ENCODE peak calls at places on chromosomes 5 and 9, in five cellular contexts. R is CD4-positive, CD25-positive, alpha-beta regulatory T cell; V is aorta; L is AG10803; J is bronchial epithelial cell. N is an unnamed sample.

GRCh38 chr5:139137703-139138102 is 60.5 kb downstream of the SIL1 start:
- DNase-seq in V (no peak), J (peak), L (peak), R (peak), N (peak)

GRCh38 chr5:113331201-113331551 is 103.6 kb downstream of the TSSK1B start:
- DNase-seq in J (no peak), R (no peak), V (no peak), L (peak), N (no peak)

GRCh38 chr9:94945191-94946144 is 219.0 kb downstream of the AOPEP start:
- DNase-seq in L (peak), J (peak), V (peak), R (no peak), N (no peak)

GRCh38 chr9:137295313-137296213 is 6.5 kb downstream of the NRARP start:
- DNase-seq in R (peak), V (no peak), L (no peak), J (no peak), N (no peak)

GRCh38 chr5:157575096-157575872 is at the start of gene ADAM19:
- DNase-seq in J (no peak), L (peak), R (peak), V (peak), N (no peak)

GRCh38 chr9:134492281-134492691 is 149.3 kb upstream of the COL5A1 start:
- DNase-seq in R (no peak), V (peak), L (peak), J (no peak), N (no peak)

GRCh38 chr5:62547929-62548678 is 30.5 kb upstream of the LRRC70 start:
- DNase-seq in L (no peak), V (no peak), R (no peak), J (no peak), N (no peak)

GRCh38 chr5:117425163-117425562 is 850.5 kb upstream of the SEMA6A start:
- DNase-seq in V (no peak), L (no peak), J (no peak), R (no peak), N (no peak)

GRCh38 chr5:109692852-109693251 is 3.1 kb downstream of the MAN2A1 start:
- DNase-seq in R (no peak), L (no peak), V (no peak), J (no peak), N (no peak)

GRCh38 chr5:435961-436640 is 6.9 kb upstream of the EXOC3 start:
- DNase-seq in L (peak), R (no peak), J (peak), V (peak), N (no peak)

GRCh38 chr5:42599106-42599505 is 157.5 kb upstream of the CCDC152 start:
- DNase-seq in R (no peak), J (no peak), V (no peak), L (no peak), N (no peak)

GRCh38 chr5:150780180-150780692 is 1.7 kb downstream of the SMIM3 start:
- DNase-seq in L (peak), V (no peak), J (no peak), R (no peak), N (peak)

GRCh38 chr9:82939451-82939850 is 123.5 kb downstream of the RASEF start:
- DNase-seq in J (peak), R (no peak), V (no peak), L (no peak), N (no peak)

GRCh38 chr5:142441638-142442037 is 116.8 kb upstream of the SPRY4 start:
- DNase-seq in L (no peak), R (peak), J (no peak), V (no peak), N (peak)

GRCh38 chr5:137492321-137492720 is 6.8 kb downstream of the SPOCK1 start:
- DNase-seq in R (no peak), V (no peak), J (no peak), L (peak), N (no peak)

GRCh38 chr9:36922548-36922947 is 111.5 kb downstream of the PAX5 start:
- DNase-seq in J (peak), V (no peak), L (no peak), R (no peak), N (no peak)

GRCh38 chr9:37034320-37034937 is 361 bp upstream of the PAX5 start:
- DNase-seq in L (no peak), J (no peak), V (peak), R (no peak), N (no peak)

GRCh38 chr5:139389701-139390638 is at the start of gene MZB1:
- DNase-seq in R (peak), J (no peak), V (peak), L (no peak), N (peak)

GRCh38 chr9:18726546-18726945 is 252.6 kb downstream of the ADAMTSL1 start:
- DNase-seq in R (no peak), L (peak), V (no peak), J (no peak), N (no peak)

GRCh38 chr9:129999123-129999510 is 43.9 kb downstream of the FNBP1 start:
- DNase-seq in R (no peak), V (no peak), L (no peak), J (no peak), N (no peak)

GRCh38 chr9:113508111-113508749 is 44.7 kb downstream of the RGS3 start:
- DNase-seq in V (no peak), J (no peak), L (no peak), R (no peak), N (no peak)

GRCh38 chr5:25419684-25420083 is 774.9 kb upstream of the CDH10 start:
- DNase-seq in V (no peak), J (no peak), R (no peak), L (no peak), N (no peak)

GRCh38 chr9:129888809-129889460 is 53.7 kb downstream of the USP20 start:
- DNase-seq in J (no peak), R (no peak), L (no peak), V (no peak), N (no peak)

GRCh38 chr9:123322771-123323481 is 33.1 kb upstream of the CRB2 start:
- DNase-seq in J (no peak), V (no peak), L (no peak), R (peak), N (peak)

GRCh38 chr9:37383876-37384715 is 38.4 kb upstream of the GRHPR start:
- DNase-seq in L (no peak), R (no peak), V (no peak), J (no peak), N (no peak)

GRCh38 chr5:32909207-32909606 is 198.1 kb downstream of the NPR3 start:
- DNase-seq in L (peak), R (no peak), J (no peak), V (no peak), N (no peak)

GRCh38 chr9:120878188-120879130 is 1.5 kb upstream of the PHF19 start:
- DNase-seq in L (no peak), R (peak), V (no peak), J (no peak), N (no peak)
- H3K4me3 ChIP-seq in L (no peak), R (peak), V (no peak), J (no peak), N (peak)

GRCh38 chr5:132235340-132235739 is 7.7 kb upstream of the P4HA2 start:
- DNase-seq in J (no peak), L (no peak), R (no peak), V (no peak), N (no peak)

GRCh38 chr5:132237670-132238069 is 10.0 kb upstream of the P4HA2 start:
- DNase-seq in J (no peak), R (no peak), V (peak), L (no peak), N (no peak)

GRCh38 chr5:132238169-132238744 is 10.6 kb upstream of the P4HA2 start:
- DNase-seq in L (peak), V (peak), R (peak), J (peak), N (peak)

GRCh38 chr5:132238901-132239500 is 11.3 kb upstream of the P4HA2 start:
- DNase-seq in R (no peak), J (no peak), L (no peak), V (no peak), N (no peak)

GRCh38 chr5:132237141-132237540 is 9.5 kb upstream of the P4HA2 start:
- DNase-seq in L (peak), V (peak), J (no peak), R (no peak), N (no peak)
- H3K4me3 ChIP-seq in L (no peak), V (no peak), J (no peak), R (no peak), N (no peak)

DNA sequence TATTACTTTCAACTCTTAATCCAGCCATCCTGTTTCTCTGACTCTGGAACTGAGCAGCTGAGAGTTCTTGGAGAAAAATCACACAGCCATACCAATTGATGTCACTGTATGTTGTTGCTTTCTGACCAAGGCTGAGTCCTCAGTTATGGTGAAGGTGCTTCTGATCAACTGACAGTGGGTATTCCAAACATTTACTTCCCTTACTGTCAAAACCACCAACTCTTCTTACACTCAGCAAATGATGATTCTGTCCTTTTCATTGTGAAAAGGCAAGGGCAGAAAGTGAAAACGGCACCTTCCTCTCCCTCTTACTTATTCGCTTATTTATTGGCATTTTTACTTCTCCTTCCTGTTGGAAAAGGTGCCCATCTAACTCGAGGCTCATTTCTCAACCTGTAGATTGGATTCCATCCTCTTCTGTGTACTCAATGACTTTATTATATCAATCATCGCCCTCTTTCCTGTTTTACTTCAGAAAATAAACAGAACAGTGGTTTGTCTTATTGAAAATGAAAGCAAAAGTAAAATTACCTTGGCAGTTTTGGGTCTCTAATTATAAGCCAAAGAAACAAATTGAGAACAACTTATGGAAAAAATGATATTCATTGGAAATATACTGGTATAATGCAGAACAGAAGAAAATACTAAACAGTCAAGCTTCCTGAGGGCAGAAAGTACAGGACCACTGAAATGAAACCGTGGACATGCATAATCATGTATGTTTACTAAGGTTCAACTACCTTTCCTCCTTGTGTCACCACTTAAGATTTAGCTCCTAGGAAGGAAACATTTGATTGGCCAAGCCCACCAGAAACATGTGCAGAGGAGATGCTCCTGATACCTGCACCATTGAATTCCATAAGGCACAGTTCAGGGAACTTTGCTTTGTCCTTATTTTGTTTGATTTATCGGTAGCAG is 104.5 kb upstream of the CHD1 start:
- DNase-seq in J (peak), L (no peak), V (no peak), R (peak), N (no peak)
- H3K4me3 ChIP-seq in J (peak), L (peak), V (no peak), R (peak), N (peak)

GRCh38 chr9:127568618-127568970 is 43.5 kb upstream of the STXBP1 start:
- DNase-seq in L (no peak), V (peak), R (no peak), J (no peak), N (no peak)

GRCh38 chr9:127567898-127568617 is 44.0 kb upstream of the STXBP1 start:
- DNase-seq in L (no peak), R (peak), V (peak), J (no peak), N (no peak)

GRCh38 chr9:127565231-127565630 is 46.8 kb upstream of the STXBP1 start:
- DNase-seq in V (no peak), R (no peak), J (no peak), L (no peak), N (no peak)

GRCh38 chr9:127567119-127567897 is 44.8 kb upstream of the STXBP1 start:
- DNase-seq in L (peak), J (no peak), V (peak), R (no peak), N (no peak)

DNA sequence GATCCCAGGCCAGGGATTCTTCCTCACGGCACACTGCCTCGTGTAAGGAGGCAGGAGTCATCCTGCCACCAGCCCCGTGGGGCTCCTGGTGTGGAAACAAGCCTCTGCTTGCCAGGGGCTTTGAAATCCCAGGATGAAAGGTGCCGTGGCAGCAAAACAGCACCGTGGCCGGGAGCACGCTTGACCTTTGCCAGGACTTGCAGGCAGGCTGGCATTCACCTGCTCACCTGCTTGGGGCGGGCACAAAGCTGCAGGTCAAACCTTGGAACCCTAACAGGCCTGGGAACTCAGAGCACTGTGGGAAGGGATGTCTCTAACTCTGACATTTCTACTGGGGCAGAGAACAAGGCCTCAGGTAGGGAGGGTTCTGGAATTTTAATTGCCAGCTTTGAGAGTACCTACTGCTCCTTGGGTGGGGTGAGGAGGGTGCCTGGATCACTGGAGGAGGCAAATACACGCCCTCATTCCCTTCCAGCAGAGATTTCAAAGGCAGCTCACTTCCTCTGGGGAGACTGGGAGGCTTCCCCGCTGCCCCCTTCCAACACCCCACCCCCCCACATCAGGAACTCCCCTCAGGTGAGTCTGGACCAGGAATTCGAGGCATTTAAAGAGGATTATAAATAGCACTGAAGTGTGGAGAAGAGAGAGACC is 45.6 kb upstream of the STXBP1 start:
- DNase-seq in V (no peak), R (no peak), L (no peak), J (peak), N (no peak)
- H3K4me3 ChIP-seq in V (peak), R (no peak), L (peak), J (peak), N (no peak)

DNA sequence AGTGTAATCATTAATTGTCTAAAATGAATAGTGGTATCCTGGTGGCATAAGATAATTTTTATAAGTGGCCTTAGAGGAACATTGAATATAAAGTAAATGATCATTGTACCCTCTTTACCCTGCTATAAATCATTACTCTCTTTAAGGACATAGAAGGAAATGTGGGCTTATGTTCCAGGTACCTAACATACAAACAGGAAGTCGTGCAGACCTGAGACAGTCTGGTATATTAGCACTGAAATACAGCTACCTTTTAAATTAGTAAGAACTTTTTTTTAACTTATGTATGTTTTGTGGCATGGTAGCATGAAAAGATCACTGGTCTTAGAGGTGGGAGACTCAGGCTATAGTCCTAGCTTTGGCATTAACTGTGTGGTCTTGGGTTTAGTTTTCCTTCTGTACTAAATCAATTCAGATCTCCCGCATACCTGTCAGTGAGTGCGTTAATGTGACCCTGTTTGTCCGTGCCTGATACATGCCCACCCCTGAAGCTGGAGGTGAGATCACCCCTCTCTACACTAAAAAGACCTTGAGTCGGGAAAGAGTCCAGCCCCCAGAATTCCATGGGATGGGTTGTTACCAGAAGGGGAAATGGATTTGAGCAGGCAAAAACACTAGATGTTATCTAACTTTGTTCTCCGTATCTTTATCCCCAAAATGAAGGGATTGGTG is 59.4 kb upstream of the ERBIN start:
- DNase-seq in L (no peak), R (peak), V (no peak), J (no peak), N (no peak)
- H3K4me3 ChIP-seq in L (no peak), R (peak), V (no peak), J (no peak), N (no peak)

GRCh38 chr5:173614591-173614990 is 1.9 kb downstream of the BOD1 start:
- DNase-seq in V (no peak), J (no peak), R (no peak), L (no peak), N (no peak)
- H3K4me3 ChIP-seq in V (no peak), J (no peak), R (peak), L (peak), N (peak)

GRCh38 chr5:148152785-148153184 is 15.6 kb upstream of the SPINK14 start:
- DNase-seq in J (no peak), R (no peak), V (no peak), L (no peak), N (no peak)
- H3K4me3 ChIP-seq in J (no peak), R (no peak), V (no peak), L (no peak), N (no peak)

GRCh38 chr5:172802585-172803176 is 31.4 kb upstream of the ERGIC1 start:
- DNase-seq in L (peak), V (no peak), J (peak), R (no peak), N (no peak)

GRCh38 chr5:172800088-172800551 is 29.1 kb upstream of the DUSP1 start:
- DNase-seq in V (no peak), J (peak), R (no peak), L (peak), N (no peak)

GRCh38 chr5:172799416-172799815 is 28.4 kb upstream of the DUSP1 start:
- DNase-seq in J (no peak), V (no peak), L (no peak), R (no peak), N (no peak)

GRCh38 chr5:172802013-172802584 is 31.1 kb upstream of the DUSP1 start:
- DNase-seq in R (no peak), V (no peak), J (no peak), L (no peak), N (no peak)

DNA sequence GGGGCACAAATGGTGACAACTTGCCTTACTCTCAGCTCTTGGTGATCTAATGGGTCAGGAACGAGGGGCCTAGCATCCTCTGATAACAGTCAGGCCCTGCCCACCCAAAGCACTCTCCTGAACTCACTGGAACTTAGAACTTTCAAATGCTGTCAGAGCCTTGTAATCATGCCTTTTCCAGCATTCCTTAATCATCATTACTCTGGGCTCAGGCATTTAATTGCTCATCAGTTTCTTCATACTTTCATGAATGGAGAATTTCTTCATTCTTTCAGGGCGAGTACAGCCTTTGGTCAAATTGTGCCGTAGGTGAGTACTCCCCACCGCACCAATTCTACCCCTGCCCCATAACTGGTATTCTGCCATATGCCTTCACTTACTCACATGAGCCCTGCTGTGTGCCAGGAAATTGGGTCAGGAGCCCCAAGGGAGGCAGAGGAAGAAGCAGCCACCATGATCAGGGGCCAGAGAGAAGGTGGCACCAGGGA is 30.2 kb upstream of the DUSP1 start:
- DNase-seq in J (peak), L (peak), V (no peak), R (no peak), N (no peak)
- H3K4me3 ChIP-seq in J (no peak), L (no peak), V (no peak), R (no peak), N (no peak)

GRCh38 chr5:67011422-67011821 is 185.2 kb downstream of the CD180 start:
- DNase-seq in R (no peak), V (no peak), J (no peak), L (no peak), N (no peak)
- H3K4me3 ChIP-seq in R (peak), V (no peak), J (peak), L (no peak), N (no peak)